ENCODE peak calls at places on chromosomes 2 and 18, in eight cellular contexts. N is bronchial epithelial cell; S is spleen; P is neural progenitor cell; H is cardiac muscle cell; O is uterus; M is tibial artery; B is CD8-positive, alpha-beta memory T cell. E is an unnamed sample. For H3K36me3, the result is how much of the 10 kb centered on the place peaks cover.

GRCh38 chr18:76981388-76981968 is 151.1 kb downstream of the MBP start:
- DNase-seq in B (no peak), P (no peak), S (peak), O (no peak), H (no peak), N (no peak), M (no peak), E (no peak)

GRCh38 chr18:24627644-24628315 is 167.3 kb downstream of the HRH4 start:
- DNase-seq in P (no peak), O (no peak), N (peak), B (no peak), H (no peak), S (no peak), M (no peak), E (no peak)

GRCh38 chr18:7897119-7897518 is 330.0 kb downstream of the PTPRM start:
- DNase-seq in H (peak), B (no peak), M (peak), S (no peak), O (no peak), N (no peak), P (no peak), E (no peak)

GRCh38 chr2:167005096-167005495 is 116.8 kb downstream of the XIRP2 start:
- DNase-seq in N (peak), P (no peak), M (no peak), B (no peak), S (no peak), O (no peak), H (no peak), E (no peak)

GRCh38 chr2:15588329-15588919 is 3.2 kb upstream of the DDX1 start:
- DNase-seq in M (no peak), N (peak), O (peak), B (no peak), H (peak), P (peak), S (no peak), E (no peak)

GRCh38 chr2:117272975-117273671 is 541.4 kb upstream of the DDX18 start:
- DNase-seq in B (no peak), N (peak), H (no peak), S (no peak), M (no peak), O (no peak), P (peak), E (no peak)

GRCh38 chr2:63424329-63425078 is 163.8 kb downstream of the WDPCP start:
- DNase-seq in M (no peak), P (peak), H (peak), S (no peak), O (no peak), B (no peak), N (peak), E (no peak)

GRCh38 chr2:11142987-11143386 is 12.3 kb upstream of the SLC66A3 start:
- DNase-seq in O (no peak), M (no peak), B (no peak), P (no peak), N (no peak), H (no peak), S (no peak), E (no peak)

GRCh38 chr18:60446821-60447220 is 74.2 kb upstream of the MC4R start:
- DNase-seq in N (no peak), H (no peak), M (no peak), P (peak), O (no peak), B (no peak), S (peak), E (no peak)

GRCh38 chr18:3771121-3771971 is 321.4 kb downstream of the TGIF1 start:
- DNase-seq in P (peak), M (peak), O (peak), B (peak), H (peak), S (peak), N (peak), E (peak)

GRCh38 chr18:38369772-38370690 is 804.4 kb upstream of the CELF4 start:
- DNase-seq in B (no peak), S (no peak), P (no peak), O (no peak), N (peak), H (no peak), M (no peak), E (no peak)

GRCh38 chr2:110105608-110106467 is 9.8 kb downstream of the MALL start:
- DNase-seq in H (peak), B (no peak), P (no peak), N (peak), M (no peak), O (no peak), S (no peak), E (no peak)

GRCh38 chr2:10087360-10087759 is 7.1 kb upstream of the CYS1 start:
- DNase-seq in P (no peak), O (no peak), M (no peak), N (no peak), H (no peak), B (no peak), S (no peak), E (no peak)

GRCh38 chr2:216170362-216170761 is 61.2 kb downstream of the XRCC5 start:
- DNase-seq in O (no peak), S (no peak), M (no peak), P (no peak), N (no peak), H (no peak), B (no peak), E (no peak)

GRCh38 chr2:169828141-169828811 is 1.0 kb downstream of the UBR3 start:
- DNase-seq in P (peak), N (peak), H (peak), M (peak), O (peak), S (no peak), B (peak), E (no peak)

GRCh38 chr2:71783815-71784214 is 330.5 kb downstream of the DYSF start:
- DNase-seq in M (peak), P (no peak), B (no peak), H (no peak), N (no peak), S (no peak), O (no peak), E (no peak)

GRCh38 chr2:240917009-240917683 is 11.0 kb downstream of the CROCC2 start:
- DNase-seq in H (no peak), M (peak), P (no peak), O (peak), B (no peak), N (no peak), S (peak), E (peak)

GRCh38 chr2:219010162-219010756 is 17.0 kb upstream of the CRYBA2 start:
- DNase-seq in M (no peak), H (no peak), P (peak), S (no peak), B (no peak), N (peak), O (no peak), E (no peak)

GRCh38 chr2:97673915-97674283 is 4.4 kb downstream of the C2orf92 start:
- DNase-seq in N (no peak), S (no peak), P (no peak), H (no peak), B (no peak), M (no peak), O (no peak), E (no peak)

GRCh38 chr2:7355781-7356180 is 438.6 kb downstream of the RNF144A start:
- DNase-seq in N (no peak), B (no peak), S (no peak), M (no peak), P (no peak), O (no peak), H (no peak), E (no peak)

GRCh38 chr2:73263540-73264331 is 20.5 kb downstream of the FBXO41 start:
- DNase-seq in S (no peak), P (no peak), H (no peak), M (no peak), O (no peak), B (no peak), N (no peak), E (no peak)

GRCh38 chr2:102061962-102062795 is 70.4 kb downstream of the IL1R2 start:
- DNase-seq in P (no peak), B (no peak), H (peak), N (peak), O (no peak), M (no peak), S (no peak), E (no peak)

GRCh38 chr2:109176928-109177327 is 47.9 kb downstream of the SH3RF3 start:
- DNase-seq in O (no peak), N (no peak), B (no peak), P (peak), M (no peak), H (no peak), S (no peak), E (no peak)

GRCh38 chr2:203097735-203098134 is 83.1 kb downstream of the NBEAL1 start:
- DNase-seq in N (peak), O (no peak), H (peak), P (no peak), B (no peak), S (no peak), M (no peak), E (no peak)

GRCh38 chr18:9719421-9719981 is 11.4 kb downstream of the RAB31 start:
- DNase-seq in P (no peak), N (peak), B (no peak), S (no peak), M (peak), H (peak), O (peak), E (peak)

GRCh38 chr18:37393945-37394609 is 171.5 kb downstream of the CELF4 start:
- DNase-seq in O (peak), M (peak), S (peak), N (no peak), H (peak), P (peak), B (no peak), E (peak)

GRCh38 chr18:7645756-7646155 is 78.6 kb downstream of the PTPRM start:
- DNase-seq in N (no peak), P (no peak), O (no peak), B (no peak), M (no peak), H (no peak), S (no peak), E (no peak)

GRCh38 chr2:134375935-134376334 is 122.1 kb downstream of the MGAT5 start:
- DNase-seq in H (peak), P (peak), N (peak), M (no peak), O (peak), B (no peak), S (no peak), E (peak)

GRCh38 chr18:13302611-13303267 is 84.2 kb downstream of the LDLRAD4 start:
- DNase-seq in M (no peak), B (no peak), O (no peak), N (no peak), P (no peak), S (no peak), H (no peak), E (no peak)

GRCh38 chr2:219230201-219230540 is 565 bp downstream of the ANKZF1 start:
- DNase-seq in P (peak), B (no peak), S (peak), H (peak), M (peak), O (no peak), N (peak), E (peak)

GRCh38 chr2:55482186-55482945 is 37.2 kb upstream of the CFAP36 start:
- DNase-seq in M (no peak), S (no peak), P (no peak), B (no peak), O (no peak), H (peak), N (peak), E (no peak)

GRCh38 chr2:61471905-61472805 is 1.3 kb upstream of the USP34 start:
- DNase-seq in M (no peak), S (no peak), P (peak), O (no peak), B (no peak), H (peak), N (peak), E (no peak)

GRCh38 chr2:105795575-105795934 is 50.8 kb downstream of the NCK2 start:
- DNase-seq in M (no peak), N (no peak), B (no peak), H (no peak), O (no peak), P (no peak), S (no peak), E (no peak)

GRCh38 chr18:49052891-49053644 is 102.3 kb upstream of the SMAD7 start:
- DNase-seq in M (no peak), O (peak), H (peak), N (no peak), P (no peak), S (no peak), B (peak), E (no peak)

GRCh38 chr18:79801217-79801616 is 3.5 kb downstream of the KCNG2 start:
- DNase-seq in P (no peak), N (no peak), H (no peak), B (no peak), S (peak), O (no peak), M (no peak), E (no peak)

GRCh38 chr18:49648326-49648725 is 86.5 kb downstream of the LIPG start:
- DNase-seq in B (no peak), S (peak), H (no peak), O (no peak), M (no peak), P (no peak), N (no peak), E (no peak)

GRCh38 chr18:10290244-10291240 is 163.9 kb upstream of the APCDD1 start:
- DNase-seq in H (peak), B (no peak), N (no peak), P (no peak), S (no peak), M (no peak), O (no peak), E (no peak)

GRCh38 chr2:189685540-189686229 is 11.2 kb downstream of the ANKAR start:
- DNase-seq in B (no peak), P (no peak), N (peak), M (no peak), H (peak), O (no peak), S (no peak), E (peak)

GRCh38 chr2:5546176-5546575 is 146.0 kb upstream of the SOX11 start:
- DNase-seq in B (no peak), N (peak), M (no peak), P (no peak), S (no peak), O (no peak), H (no peak), E (no peak)

GRCh38 chr2:171837736-171838135 is 56.3 kb downstream of the SLC25A12 start:
- DNase-seq in M (no peak), P (no peak), O (no peak), B (no peak), H (peak), S (no peak), N (no peak), E (no peak)
- H3K36me3 ChIP-seq in M (under half), P (under half), O (under half), B (under half), H (under half), S (under half), N (under half), E (under half)

DNA sequence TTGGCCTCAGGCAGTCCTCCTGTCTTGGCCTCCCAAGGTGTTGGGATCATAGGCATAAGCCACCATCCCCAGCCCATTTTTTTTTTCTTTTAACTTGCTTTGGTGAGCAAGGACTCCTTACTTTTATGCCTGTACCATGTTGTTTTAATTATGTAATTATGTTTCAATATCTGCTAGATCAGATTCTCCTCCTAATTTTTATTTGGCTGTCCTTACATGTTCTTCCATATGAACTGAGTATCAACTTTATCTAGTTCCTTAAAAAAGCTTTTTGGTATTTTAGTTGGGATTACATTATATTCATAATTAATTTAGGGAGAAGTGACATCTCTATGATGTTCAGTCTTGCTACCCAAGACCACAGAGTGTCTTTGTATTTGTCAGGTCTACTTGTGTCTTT is 16.3 kb downstream of the GPN1 start:
- DNase-seq in O (no peak), H (no peak), B (no peak), N (no peak), S (no peak), P (no peak), M (no peak), E (no peak)
- H3K36me3 ChIP-seq in O (under half), H (under half), B (under half), N (under half), S (under half), P (under half), M (half or more), E (under half)

DNA sequence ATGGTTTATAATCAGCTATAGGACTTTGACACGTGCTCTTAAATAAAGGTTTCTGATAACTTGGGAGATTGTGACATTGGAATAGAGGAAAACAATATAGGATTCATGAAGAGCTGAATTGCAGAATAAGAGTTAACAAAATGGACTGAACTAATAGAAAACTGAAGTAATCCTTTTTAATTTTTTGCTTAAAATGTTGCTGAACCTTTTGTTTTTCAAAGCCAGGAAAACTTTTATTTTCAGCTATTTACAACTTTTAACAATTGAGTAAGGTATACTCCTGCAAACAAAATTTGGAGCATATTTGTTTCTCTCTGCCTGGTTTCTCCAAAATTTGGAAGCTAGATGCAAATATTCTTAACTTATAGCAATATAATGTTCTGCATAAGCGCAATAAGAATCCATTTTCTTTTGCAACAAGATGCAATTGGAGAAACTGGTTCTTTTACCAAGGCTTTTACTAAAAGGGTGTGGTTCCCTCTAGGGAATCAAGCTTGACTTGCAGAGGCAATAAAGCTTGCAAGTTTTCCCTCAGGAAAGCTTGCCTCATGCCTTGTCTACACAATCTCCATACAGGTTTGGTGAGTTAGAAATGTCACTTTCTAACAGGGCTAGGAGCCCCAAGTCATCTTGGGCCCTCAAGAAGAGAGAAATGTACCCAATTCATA is 10.3 kb upstream of the PDK1 start:
- DNase-seq in B (no peak), O (no peak), H (no peak), N (peak), P (no peak), M (no peak), S (no peak), E (no peak)
- H3K36me3 ChIP-seq in B (under half), O (under half), H (under half), N (under half), P (under half), M (under half), S (under half), E (under half)

GRCh38 chr2:75557474-75558131 is 3.1 kb downstream of the EVA1A start:
- DNase-seq in N (no peak), S (no peak), B (no peak), O (no peak), H (no peak), P (no peak), M (no peak), E (no peak)

GRCh38 chr2:75559633-75560021 is 1.1 kb downstream of the EVA1A start:
- DNase-seq in M (no peak), P (no peak), B (no peak), H (peak), N (no peak), S (no peak), O (no peak), E (no peak)

GRCh38 chr2:75558786-75559428 is 1.8 kb downstream of the EVA1A start:
- DNase-seq in H (peak), B (no peak), M (no peak), S (no peak), O (no peak), P (no peak), N (no peak), E (no peak)

GRCh38 chr2:75556679-75557366 is 3.9 kb downstream of the EVA1A start:
- DNase-seq in S (no peak), M (no peak), B (no peak), O (no peak), P (no peak), N (no peak), H (no peak), E (no peak)

GRCh38 chr2:75558132-75558530 is 2.6 kb downstream of the EVA1A start:
- DNase-seq in B (no peak), H (no peak), N (no peak), P (no peak), O (no peak), S (no peak), M (no peak), E (no peak)
- H3K36me3 ChIP-seq in B (under half), H (under half), N (under half), P (under half), O (under half), S (under half), M (under half), E (under half)

E was measured in ovary.